ENCODE peak calls at places on chromosomes 4 and X, in six cellular contexts. B is NCI-H1417; Q is NCI-H1436; R is stimulated activated CD4-positive, alpha-beta T cell treated with anti-CD3 and anti-CD28 coated beads, Interleukin-1b, Interleukin-23, amount 100 ng/mL, for 4 hours; P is T-helper 9 cell; Z is activated naive CD4-positive, alpha-beta T cell treated with anti-CD3 and anti-CD28 coated beads, Interleukin-2, amount 50 U/mL, for 16 hours. D is an unnamed sample.

GRCh38 chr4:6942238-6942800 is 32.7 kb downstream of the TBC1D14 start:
- DNase-seq in B (no peak), Q (no peak), R (peak), P (peak), Z (peak), D (peak)

GRCh38 chr4:185713272-185713671 is 98.7 kb downstream of the SORBS2 start:
- DNase-seq in B (no peak), Q (no peak), R (no peak), P (no peak), Z (no peak), D (no peak)

GRCh38 chr4:182827981-182828677 is 89.1 kb downstream of the DCTD start:
- DNase-seq in B (peak), Q (no peak), R (no peak), P (no peak), Z (no peak), D (no peak)

GRCh38 chr4:3687538-3687937 is 78.6 kb upstream of the ADRA2C start:
- DNase-seq in B (no peak), Q (no peak), R (no peak), P (no peak), Z (no peak), D (no peak)

GRCh38 chr4:103074039-103074438 is 2.5 kb downstream of the SLC9B2 start:
- DNase-seq in B (no peak), Q (no peak), R (no peak), P (no peak), Z (no peak), D (no peak)

GRCh38 chr4:165369522-165369921 is 9.3 kb upstream of the CPE start:
- DNase-seq in B (no peak), Q (no peak), R (no peak), P (no peak), Z (no peak), D (no peak)

GRCh38 chr4:76802546-76803021 is 95.4 kb downstream of the SOWAHB start:
- DNase-seq in B (no peak), Q (no peak), R (no peak), P (no peak), Z (no peak), D (no peak)

GRCh38 chr4:118947095-118947494 is 58.4 kb downstream of the SYNPO2 start:
- DNase-seq in B (no peak), Q (no peak), R (no peak), P (no peak), Z (no peak), D (no peak)

GRCh38 chrX:38561951-38562719 is 793 bp downstream of the TSPAN7 start:
- DNase-seq in B (peak), Q (no peak), R (no peak), P (peak), Z (peak), D (peak)

GRCh38 chr4:79551555-79551954 is 143.5 kb upstream of the GK2 start:
- DNase-seq in B (no peak), Q (no peak), R (no peak), P (no peak), Z (no peak), D (no peak)

D was measured in activated effector memory CD4-positive, alpha-beta T cell treated with anti-CD3 and anti-CD28 coated beads, Interleukin-2, amount 50 U/mL, for 16 hours.